ENCODE peak calls at places on chromosomes 16 and 17, in nine cellular contexts. A is IMR-90, N is stomach, C is lung, B is tibial artery, D is colonic mucosa, W is GM23248, J is testis, O is pancreas. H is an unnamed sample. For H3K4me1, the result is how much of the 10 kb centered on the place peaks cover.

GRCh38 chr17:74196541-74197310 is 6.8 kb upstream of the RPL38 start:
- DNase-seq in J (no peak), W (no peak), C (no peak), N (no peak), A (no peak), D (no peak), B (no peak), O (no peak), H (no peak)

GRCh38 chr16:58049697-58050185 is 24.2 kb downstream of the MMP15 start:
- DNase-seq in N (no peak), B (no peak), C (no peak), J (no peak), A (no peak), O (no peak), W (no peak), D (no peak), H (peak)

GRCh38 chr17:40124279-40125141 is 2.7 kb downstream of the MSL1 start:
- DNase-seq in A (peak), B (no peak), O (no peak), D (peak), N (no peak), W (peak), J (no peak), C (no peak), H (no peak)

GRCh38 chr16:35011-35775 is 18.2 kb downstream of the POLR3K start:
- DNase-seq in W (no peak), B (no peak), O (no peak), D (no peak), J (no peak), C (no peak), A (no peak), N (no peak), H (peak)

GRCh38 chr17:82396601-82397435 is 21.3 kb upstream of the HEXD start:
- DNase-seq in D (no peak), N (no peak), J (no peak), B (no peak), O (no peak), C (no peak), W (peak), A (peak), H (no peak)

GRCh38 chr16:55703003-55704001 is 47.5 kb downstream of the SLC6A2 start:
- DNase-seq in B (no peak), J (peak), W (peak), D (peak), C (no peak), N (no peak), O (no peak), A (peak), H (no peak)

GRCh38 chr17:82242698-82242976 is 13.8 kb downstream of the SLC16A3 start:
- DNase-seq in N (no peak), J (no peak), D (peak), C (no peak), B (no peak), W (no peak), O (no peak), A (no peak), H (peak)

GRCh38 chr16:66469291-66469931 is 42.3 kb downstream of the BEAN1 start:
- DNase-seq in B (peak), D (no peak), W (no peak), O (no peak), A (no peak), N (peak), J (no peak), C (no peak), H (peak)

GRCh38 chr16:4053663-4054479 is 62.4 kb downstream of the ADCY9 start:
- DNase-seq in N (peak), O (peak), J (no peak), W (peak), A (peak), B (peak), D (peak), C (peak), H (peak)

GRCh38 chr16:54632322-54632721 is 298.3 kb upstream of the IRX5 start:
- DNase-seq in O (no peak), A (no peak), W (no peak), C (no peak), N (no peak), D (no peak), J (no peak), B (no peak), H (no peak)

GRCh38 chr17:82962163-82962720 is 117.2 kb upstream of the METRNL start:
- DNase-seq in C (no peak), N (peak), O (no peak), J (peak), B (no peak), D (no peak), A (peak), W (peak), H (peak)

GRCh38 chr16:31350275-31351005 is 4.5 kb upstream of the ITGAX start:
- DNase-seq in D (no peak), J (peak), W (no peak), C (no peak), O (no peak), A (no peak), N (no peak), B (no peak), H (no peak)

GRCh38 chr17:1639549-1639948 is 6.0 kb downstream of the SCARF1 start:
- DNase-seq in D (no peak), C (peak), W (no peak), B (no peak), O (peak), J (peak), A (no peak), N (no peak), H (peak)

GRCh38 chr16:50121721-50122445 is 31.2 kb upstream of the TENT4B start:
- DNase-seq in D (no peak), O (no peak), W (no peak), N (no peak), A (no peak), J (no peak), C (no peak), B (no peak), H (no peak)

GRCh38 chr17:48478224-48479013 is 48.4 kb upstream of the SKAP1 start:
- DNase-seq in W (peak), O (no peak), A (no peak), C (no peak), D (no peak), B (no peak), N (no peak), J (no peak), H (no peak)

GRCh38 chr17:1050246-1050995 is 53.5 kb downstream of the TIMM22 start:
- DNase-seq in B (no peak), D (no peak), W (no peak), J (no peak), N (no peak), O (no peak), C (no peak), A (no peak), H (peak)

GRCh38 chr17:28427372-28427771 is 21.4 kb upstream of the SLC46A1 start:
- DNase-seq in J (no peak), C (no peak), B (no peak), D (no peak), W (peak), A (peak), N (no peak), O (no peak), H (no peak)

GRCh38 chr17:75842963-75843576 is 1.1 kb downstream of the UNC13D start:
- DNase-seq in D (no peak), A (no peak), B (no peak), O (no peak), J (no peak), N (no peak), C (no peak), W (no peak), H (peak)

GRCh38 chr16:81657731-81658130 is 121.4 kb upstream of the PLCG2 start:
- DNase-seq in C (no peak), W (no peak), O (no peak), J (peak), D (no peak), B (no peak), A (no peak), N (no peak), H (no peak)

GRCh38 chr17:16328997-16329396 is 24.3 kb downstream of the CENPV start:
- DNase-seq in D (peak), W (peak), O (no peak), N (no peak), A (no peak), C (no peak), B (peak), J (no peak), H (no peak)

GRCh38 chr16:82880361-82880760 is 253.6 kb downstream of the CDH13 start:
- DNase-seq in D (no peak), O (no peak), B (no peak), N (no peak), A (no peak), C (no peak), J (no peak), W (no peak), H (no peak)

GRCh38 chr17:75771334-75772281 is 6.6 kb upstream of the GALK1 start:
- DNase-seq in B (peak), O (peak), A (peak), J (no peak), C (no peak), N (no peak), W (no peak), D (no peak), H (peak)

GRCh38 chr16:1680361-1680760 is 2.3 kb downstream of the JPT2 start:
- DNase-seq in A (no peak), W (no peak), N (no peak), C (no peak), B (no peak), J (no peak), D (no peak), O (no peak), H (no peak)

GRCh38 chr16:19135896-19136438 is 22.2 kb downstream of the ITPRIPL2 start:
- DNase-seq in N (peak), B (no peak), W (peak), A (peak), J (no peak), D (peak), C (peak), O (no peak), H (no peak)

GRCh38 chr17:64399071-64399766 is 8.6 kb upstream of the PECAM1 start:
- DNase-seq in C (no peak), J (no peak), D (no peak), W (no peak), N (no peak), A (no peak), B (no peak), O (no peak), H (peak)

GRCh38 chr16:12017583-12017982 is 41.0 kb downstream of the SNX29 start:
- DNase-seq in O (no peak), D (no peak), C (no peak), A (peak), J (no peak), N (no peak), W (peak), B (no peak), H (no peak)

GRCh38 chr17:8740486-8740885 is 4.2 kb downstream of the CCDC42 start:
- DNase-seq in A (no peak), N (no peak), C (no peak), B (peak), O (no peak), D (no peak), J (no peak), W (no peak), H (peak)

GRCh38 chr16:23803591-23804123 is 32.1 kb upstream of the PRKCB start:
- DNase-seq in C (peak), D (peak), J (peak), W (peak), B (no peak), O (peak), N (peak), A (peak), H (peak)

GRCh38 chr17:18921912-18922451 is 30.0 kb upstream of the SLC5A10 start:
- DNase-seq in C (no peak), D (peak), A (peak), W (no peak), J (no peak), O (no peak), B (no peak), N (no peak), H (no peak)

GRCh38 chr17:76446449-76447231 is 6.3 kb downstream of the UBE2O start:
- DNase-seq in W (peak), B (peak), A (peak), O (no peak), N (peak), J (no peak), D (no peak), C (peak), H (no peak)

GRCh38 chr16:82735176-82735575 is 108.4 kb downstream of the CDH13 start:
- DNase-seq in A (no peak), W (no peak), C (no peak), J (peak), D (no peak), B (no peak), N (no peak), O (no peak), H (no peak)

GRCh38 chr16:11250091-11250785 is 5.8 kb downstream of the SOCS1 start:
- DNase-seq in A (peak), W (no peak), J (no peak), B (no peak), N (no peak), C (no peak), O (no peak), D (no peak), H (no peak)

GRCh38 chr16:8683640-8684039 is 9.2 kb downstream of the ABAT start:
- DNase-seq in O (no peak), J (no peak), A (no peak), B (no peak), N (no peak), C (no peak), D (no peak), W (no peak), H (no peak)

GRCh38 chr17:9195961-9196668 is 174.8 kb downstream of the NTN1 start:
- DNase-seq in O (no peak), A (no peak), C (no peak), B (no peak), N (no peak), W (no peak), J (no peak), D (peak), H (peak)

GRCh38 chr17:17073006-17073626 is 30.9 kb downstream of the MPRIP start:
- DNase-seq in C (no peak), J (no peak), D (no peak), A (no peak), B (no peak), N (no peak), W (no peak), O (no peak), H (peak)

GRCh38 chr17:80791758-80792284 is 199.8 kb upstream of the CHMP6 start:
- DNase-seq in D (peak), O (no peak), N (peak), J (peak), W (peak), C (peak), A (peak), B (peak), H (no peak)

DNA sequence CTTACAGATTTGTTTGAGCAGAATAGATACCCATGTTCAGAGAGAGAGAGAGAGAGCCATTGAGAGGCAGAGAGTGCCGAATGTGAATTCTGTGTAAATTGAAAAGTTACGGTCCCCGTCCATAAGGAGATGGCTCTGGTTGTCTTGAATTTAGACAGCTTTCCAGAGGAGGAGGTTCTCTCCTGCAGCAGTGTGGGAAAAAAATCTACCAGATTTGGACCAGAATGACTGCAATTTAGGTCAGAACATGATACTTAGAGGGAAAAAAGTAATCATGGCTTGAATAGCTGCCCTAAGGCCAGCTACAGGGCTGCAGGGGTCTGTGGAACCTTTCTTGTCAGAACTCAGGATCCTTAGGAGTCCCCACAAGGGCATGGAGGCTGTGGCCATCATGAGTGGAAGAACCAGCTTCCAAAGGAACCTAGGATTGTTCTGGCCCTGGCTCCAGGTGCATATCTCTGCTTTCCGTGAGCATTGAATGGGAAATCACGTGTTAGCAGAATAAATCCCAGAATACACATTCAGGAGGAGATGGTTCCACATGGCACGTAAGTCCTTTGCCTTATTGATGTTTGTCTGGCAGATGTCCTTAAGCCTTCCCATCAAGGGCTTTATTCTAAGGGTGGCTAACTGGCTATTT is 13.0 kb downstream of the PITPNC1 start:
- DNase-seq in O (no peak), A (peak), J (no peak), W (no peak), C (no peak), D (no peak), B (no peak), N (no peak), H (no peak)
- H3K4me1 ChIP-seq in O (under half), A (under half), J (under half), W (under half), C (under half), D (under half), B (under half), N (under half), H (under half)

DNA sequence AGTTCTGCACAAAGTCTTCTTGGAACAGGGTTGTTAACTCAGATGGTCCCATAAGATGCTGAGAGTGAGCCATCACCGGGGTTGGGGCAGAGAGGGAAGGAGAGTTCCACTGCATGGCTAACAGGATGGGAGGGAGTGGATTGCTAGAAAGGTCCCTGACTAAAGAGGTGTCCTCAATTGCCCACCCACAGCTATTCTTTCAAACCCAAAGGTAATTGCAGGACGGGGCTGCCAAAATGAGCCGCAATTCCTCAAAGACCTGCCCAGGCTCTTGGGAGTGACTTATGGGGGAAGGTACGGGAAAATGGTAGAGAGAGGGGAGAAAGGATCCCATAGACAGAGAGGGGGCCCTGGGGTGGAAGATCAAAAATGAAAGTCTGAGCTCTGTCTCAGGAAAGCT is 60.4 kb downstream of the DYNLRB2 start:
- DNase-seq in A (no peak), B (peak), W (no peak), C (no peak), N (no peak), O (no peak), D (peak), J (no peak), H (no peak)
- H3K4me1 ChIP-seq in A (under half), B (under half), W (under half), C (under half), N (under half), O (under half), D (under half), J (under half), H (under half)

GRCh38 chr16:84839956-84840355 is 20.2 kb downstream of the CRISPLD2 start:
- DNase-seq in B (no peak), O (no peak), C (no peak), D (no peak), N (no peak), A (peak), J (no peak), W (peak), H (no peak)
- H3K4me1 ChIP-seq in B (under half), O (under half), C (under half), D (under half), N (under half), A (under half), J (under half), W (under half), H (under half)

DNA sequence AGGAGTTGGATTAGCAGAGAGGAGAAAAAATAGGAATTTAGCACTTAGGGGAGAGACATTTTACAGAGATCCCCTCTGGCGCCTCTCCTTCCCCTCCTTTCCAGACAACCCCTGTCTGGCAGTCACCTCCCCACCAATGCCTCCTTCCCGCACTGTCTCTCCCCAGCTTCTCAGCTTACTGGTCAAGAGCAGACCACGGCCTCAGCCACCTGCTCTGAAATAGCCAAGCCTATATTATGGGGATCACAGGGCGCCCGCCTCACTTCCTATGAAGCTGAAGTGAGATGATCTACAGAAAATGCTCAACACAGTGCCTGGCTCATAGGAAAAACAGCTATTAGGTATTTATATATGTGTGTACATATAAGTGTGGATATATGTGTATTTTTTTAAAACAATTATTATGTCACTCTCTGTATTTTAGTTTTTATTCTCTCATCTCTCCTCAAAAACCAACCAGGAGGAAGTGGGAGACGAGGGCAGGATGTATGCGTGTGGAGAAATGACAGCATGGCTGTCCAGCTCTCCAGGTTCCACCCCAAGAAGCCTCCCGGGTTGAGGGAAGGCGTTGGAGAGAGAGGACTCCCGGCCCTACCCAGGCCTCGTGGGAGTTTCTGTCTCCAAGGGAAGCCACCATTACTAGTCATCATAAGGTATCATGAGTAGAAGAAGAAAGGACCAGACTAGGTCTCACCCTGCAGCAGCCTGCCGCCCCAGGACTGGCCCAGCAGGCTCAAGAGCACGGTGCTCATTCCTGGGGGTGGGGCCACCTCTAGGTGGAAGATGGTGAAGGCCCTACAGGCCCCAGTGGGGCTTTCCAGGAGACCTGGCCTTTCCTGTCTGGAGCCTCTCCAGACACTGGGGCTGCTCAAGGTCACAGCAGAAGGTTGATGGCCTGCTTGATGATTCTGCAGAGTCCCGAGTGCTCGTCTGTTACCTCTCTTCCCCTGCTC is 27.2 kb downstream of the MAP3K14 start:
- DNase-seq in C (no peak), J (no peak), W (no peak), B (no peak), O (no peak), A (no peak), N (peak), D (no peak), H (no peak)
- H3K4me1 ChIP-seq in C (under half), J (under half), W (under half), B (under half), O (half or more), A (under half), N (half or more), D (under half), H (under half)